ENCODE peak calls at places on chromosomes 5 and 9, in ten cellular contexts. One of them, this sample, is unnamed.

GRCh38 chr5:142814122-142814521 is 43.9 kb downstream of the ARHGAP26 start:
- DNase-seq in endothelial cell: no peak
- DNase-seq in foreskin fibroblast: no peak
- DNase-seq in RPMI7951: no peak
- DNase-seq in dorsolateral prefrontal cortex: no peak
- DNase-seq in HFFc6: no peak
- DNase-seq in stimulated activated CD4-positive, alpha-beta T cell treated with anti-CD3 and anti-CD28 coated beads, TNF-alpha, amount 100 ng/mL, for 4 hours: no peak
- DNase-seq in AG10803: no peak
- DNase-seq in globus pallidus: no peak
- DNase-seq in NCI-H748 treated with DMSO at 0.1 percent for 48 hours: no peak
- DNase-seq in this sample: no peak

GRCh38 chr9:124008307-124008854 is 3.2 kb upstream of the LHX2 start:
- DNase-seq in endothelial cell: peak
- DNase-seq in foreskin fibroblast: no peak
- DNase-seq in RPMI7951: no peak
- DNase-seq in dorsolateral prefrontal cortex: no peak
- DNase-seq in HFFc6: no peak
- DNase-seq in stimulated activated CD4-positive, alpha-beta T cell treated with anti-CD3 and anti-CD28 coated beads, TNF-alpha, amount 100 ng/mL, for 4 hours: no peak
- DNase-seq in AG10803: no peak
- DNase-seq in globus pallidus: no peak
- DNase-seq in NCI-H748 treated with DMSO at 0.1 percent for 48 hours: peak
- DNase-seq in this sample: no peak

GRCh38 chr5:105407190-105407589 is 1844.6 kb upstream of the NUDT12 start:
- DNase-seq in endothelial cell: no peak
- DNase-seq in foreskin fibroblast: no peak
- DNase-seq in RPMI7951: no peak
- DNase-seq in dorsolateral prefrontal cortex: no peak
- DNase-seq in HFFc6: no peak
- DNase-seq in stimulated activated CD4-positive, alpha-beta T cell treated with anti-CD3 and anti-CD28 coated beads, TNF-alpha, amount 100 ng/mL, for 4 hours: no peak
- DNase-seq in AG10803: no peak
- DNase-seq in globus pallidus: no peak
- DNase-seq in NCI-H748 treated with DMSO at 0.1 percent for 48 hours: no peak
- DNase-seq in this sample: no peak

GRCh38 chr9:134554750-134555655 is 86.6 kb upstream of the COL5A1 start:
- DNase-seq in endothelial cell: no peak
- DNase-seq in foreskin fibroblast: no peak
- DNase-seq in RPMI7951: peak
- DNase-seq in dorsolateral prefrontal cortex: no peak
- DNase-seq in HFFc6: no peak
- DNase-seq in stimulated activated CD4-positive, alpha-beta T cell treated with anti-CD3 and anti-CD28 coated beads, TNF-alpha, amount 100 ng/mL, for 4 hours: no peak
- DNase-seq in AG10803: peak
- DNase-seq in globus pallidus: no peak
- DNase-seq in NCI-H748 treated with DMSO at 0.1 percent for 48 hours: no peak
- DNase-seq in this sample: no peak

GRCh38 chr5:134592141-134592746 is 40.4 kb downstream of the SAR1B start:
- DNase-seq in endothelial cell: no peak
- DNase-seq in foreskin fibroblast: no peak
- DNase-seq in RPMI7951: no peak
- DNase-seq in dorsolateral prefrontal cortex: no peak
- DNase-seq in HFFc6: peak
- DNase-seq in stimulated activated CD4-positive, alpha-beta T cell treated with anti-CD3 and anti-CD28 coated beads, TNF-alpha, amount 100 ng/mL, for 4 hours: no peak
- DNase-seq in AG10803: peak
- DNase-seq in globus pallidus: no peak
- DNase-seq in NCI-H748 treated with DMSO at 0.1 percent for 48 hours: no peak
- DNase-seq in this sample: no peak

GRCh38 chr5:139294372-139295165 is 1.0 kb downstream of the MATR3 start:
- DNase-seq in endothelial cell: peak
- DNase-seq in foreskin fibroblast: peak
- DNase-seq in RPMI7951: peak
- DNase-seq in dorsolateral prefrontal cortex: peak
- DNase-seq in HFFc6: peak
- DNase-seq in stimulated activated CD4-positive, alpha-beta T cell treated with anti-CD3 and anti-CD28 coated beads, TNF-alpha, amount 100 ng/mL, for 4 hours: peak
- DNase-seq in AG10803: peak
- DNase-seq in globus pallidus: peak
- DNase-seq in NCI-H748 treated with DMSO at 0.1 percent for 48 hours: peak
- DNase-seq in this sample: peak

GRCh38 chr9:99000480-99001395 is 57.0 kb downstream of the COL15A1 start:
- DNase-seq in endothelial cell: peak
- DNase-seq in foreskin fibroblast: peak
- DNase-seq in RPMI7951: peak
- DNase-seq in dorsolateral prefrontal cortex: peak
- DNase-seq in HFFc6: peak
- DNase-seq in stimulated activated CD4-positive, alpha-beta T cell treated with anti-CD3 and anti-CD28 coated beads, TNF-alpha, amount 100 ng/mL, for 4 hours: no peak
- DNase-seq in AG10803: peak
- DNase-seq in globus pallidus: peak
- DNase-seq in NCI-H748 treated with DMSO at 0.1 percent for 48 hours: peak
- DNase-seq in this sample: peak

GRCh38 chr5:94517490-94518108 is 100.8 kb downstream of the KIAA0825 start:
- DNase-seq in endothelial cell: no peak
- DNase-seq in foreskin fibroblast: no peak
- DNase-seq in RPMI7951: no peak
- DNase-seq in dorsolateral prefrontal cortex: no peak
- DNase-seq in HFFc6: no peak
- DNase-seq in stimulated activated CD4-positive, alpha-beta T cell treated with anti-CD3 and anti-CD28 coated beads, TNF-alpha, amount 100 ng/mL, for 4 hours: no peak
- DNase-seq in AG10803: no peak
- DNase-seq in globus pallidus: no peak
- DNase-seq in NCI-H748 treated with DMSO at 0.1 percent for 48 hours: no peak
- DNase-seq in this sample: no peak

GRCh38 chr5:2581418-2581817 is 170.1 kb downstream of the IRX2 start:
- DNase-seq in endothelial cell: no peak
- DNase-seq in foreskin fibroblast: no peak
- DNase-seq in RPMI7951: no peak
- DNase-seq in dorsolateral prefrontal cortex: no peak
- DNase-seq in HFFc6: no peak
- DNase-seq in stimulated activated CD4-positive, alpha-beta T cell treated with anti-CD3 and anti-CD28 coated beads, TNF-alpha, amount 100 ng/mL, for 4 hours: no peak
- DNase-seq in AG10803: no peak
- DNase-seq in globus pallidus: no peak
- DNase-seq in NCI-H748 treated with DMSO at 0.1 percent for 48 hours: no peak
- DNase-seq in this sample: no peak

GRCh38 chr5:175678074-175678473 is 20.2 kb downstream of the HRH2 start:
- DNase-seq in endothelial cell: no peak
- DNase-seq in foreskin fibroblast: no peak
- DNase-seq in RPMI7951: no peak
- DNase-seq in dorsolateral prefrontal cortex: no peak
- DNase-seq in HFFc6: no peak
- DNase-seq in stimulated activated CD4-positive, alpha-beta T cell treated with anti-CD3 and anti-CD28 coated beads, TNF-alpha, amount 100 ng/mL, for 4 hours: no peak
- DNase-seq in AG10803: no peak
- DNase-seq in globus pallidus: no peak
- DNase-seq in NCI-H748 treated with DMSO at 0.1 percent for 48 hours: no peak
- DNase-seq in this sample: no peak

GRCh38 chr9:124038239-124038638 is 26.7 kb downstream of the LHX2 start:
- DNase-seq in endothelial cell: no peak
- DNase-seq in foreskin fibroblast: no peak
- DNase-seq in RPMI7951: no peak
- DNase-seq in dorsolateral prefrontal cortex: no peak
- DNase-seq in HFFc6: no peak
- DNase-seq in stimulated activated CD4-positive, alpha-beta T cell treated with anti-CD3 and anti-CD28 coated beads, TNF-alpha, amount 100 ng/mL, for 4 hours: no peak
- DNase-seq in AG10803: peak
- DNase-seq in globus pallidus: no peak
- DNase-seq in NCI-H748 treated with DMSO at 0.1 percent for 48 hours: no peak
- DNase-seq in this sample: peak

GRCh38 chr9:137502008-137502913 is 43.1 kb upstream of the NSMF start:
- DNase-seq in endothelial cell: peak
- DNase-seq in foreskin fibroblast: no peak
- DNase-seq in RPMI7951: peak
- DNase-seq in dorsolateral prefrontal cortex: no peak
- DNase-seq in HFFc6: no peak
- DNase-seq in stimulated activated CD4-positive, alpha-beta T cell treated with anti-CD3 and anti-CD28 coated beads, TNF-alpha, amount 100 ng/mL, for 4 hours: no peak
- DNase-seq in AG10803: no peak
- DNase-seq in globus pallidus: no peak
- DNase-seq in NCI-H748 treated with DMSO at 0.1 percent for 48 hours: peak
- DNase-seq in this sample: peak

GRCh38 chr5:95644351-95645042 is 2.1 kb upstream of the RFESD start:
- DNase-seq in endothelial cell: peak
- DNase-seq in foreskin fibroblast: peak
- DNase-seq in RPMI7951: peak
- DNase-seq in dorsolateral prefrontal cortex: peak
- DNase-seq in HFFc6: peak
- DNase-seq in stimulated activated CD4-positive, alpha-beta T cell treated with anti-CD3 and anti-CD28 coated beads, TNF-alpha, amount 100 ng/mL, for 4 hours: no peak
- DNase-seq in AG10803: peak
- DNase-seq in globus pallidus: peak
- DNase-seq in NCI-H748 treated with DMSO at 0.1 percent for 48 hours: peak
- DNase-seq in this sample: peak

GRCh38 chr9:15354713-15355112 is 47.7 kb upstream of the TTC39B start:
- DNase-seq in endothelial cell: no peak
- DNase-seq in foreskin fibroblast: no peak
- DNase-seq in RPMI7951: no peak
- DNase-seq in dorsolateral prefrontal cortex: no peak
- DNase-seq in HFFc6: no peak
- DNase-seq in stimulated activated CD4-positive, alpha-beta T cell treated with anti-CD3 and anti-CD28 coated beads, TNF-alpha, amount 100 ng/mL, for 4 hours: no peak
- DNase-seq in AG10803: no peak
- DNase-seq in globus pallidus: no peak
- DNase-seq in NCI-H748 treated with DMSO at 0.1 percent for 48 hours: no peak
- DNase-seq in this sample: no peak

GRCh38 chr5:2902186-2902585 is 150.7 kb upstream of the IRX2 start:
- DNase-seq in endothelial cell: no peak
- DNase-seq in foreskin fibroblast: no peak
- DNase-seq in RPMI7951: no peak
- DNase-seq in dorsolateral prefrontal cortex: no peak
- DNase-seq in HFFc6: no peak
- DNase-seq in stimulated activated CD4-positive, alpha-beta T cell treated with anti-CD3 and anti-CD28 coated beads, TNF-alpha, amount 100 ng/mL, for 4 hours: no peak
- DNase-seq in AG10803: no peak
- DNase-seq in globus pallidus: no peak
- DNase-seq in NCI-H748 treated with DMSO at 0.1 percent for 48 hours: no peak
- DNase-seq in this sample: no peak

GRCh38 chr9:116813029-116813295 is 125.9 kb downstream of the TRIM32 start:
- DNase-seq in endothelial cell: no peak
- DNase-seq in foreskin fibroblast: no peak
- DNase-seq in RPMI7951: no peak
- DNase-seq in dorsolateral prefrontal cortex: no peak
- DNase-seq in HFFc6: no peak
- DNase-seq in stimulated activated CD4-positive, alpha-beta T cell treated with anti-CD3 and anti-CD28 coated beads, TNF-alpha, amount 100 ng/mL, for 4 hours: no peak
- DNase-seq in AG10803: no peak
- DNase-seq in globus pallidus: no peak
- DNase-seq in NCI-H748 treated with DMSO at 0.1 percent for 48 hours: no peak
- DNase-seq in this sample: no peak

GRCh38 chr9:98575379-98576346 is 133.1 kb downstream of the GABBR2 start:
- DNase-seq in endothelial cell: no peak
- DNase-seq in foreskin fibroblast: no peak
- DNase-seq in RPMI7951: peak
- DNase-seq in dorsolateral prefrontal cortex: peak
- DNase-seq in HFFc6: peak
- DNase-seq in stimulated activated CD4-positive, alpha-beta T cell treated with anti-CD3 and anti-CD28 coated beads, TNF-alpha, amount 100 ng/mL, for 4 hours: no peak
- DNase-seq in AG10803: peak
- DNase-seq in globus pallidus: no peak
- DNase-seq in NCI-H748 treated with DMSO at 0.1 percent for 48 hours: no peak
- DNase-seq in this sample: no peak

GRCh38 chr9:80320480-80320879 is 748.7 kb downstream of the TLE4 start:
- DNase-seq in endothelial cell: no peak
- DNase-seq in foreskin fibroblast: no peak
- DNase-seq in RPMI7951: peak
- DNase-seq in dorsolateral prefrontal cortex: no peak
- DNase-seq in HFFc6: no peak
- DNase-seq in stimulated activated CD4-positive, alpha-beta T cell treated with anti-CD3 and anti-CD28 coated beads, TNF-alpha, amount 100 ng/mL, for 4 hours: no peak
- DNase-seq in AG10803: no peak
- DNase-seq in globus pallidus: no peak
- DNase-seq in NCI-H748 treated with DMSO at 0.1 percent for 48 hours: no peak
- DNase-seq in this sample: no peak

GRCh38 chr5:132363431-132364112 is 5.9 kb upstream of the SLC22A5 start:
- DNase-seq in endothelial cell: no peak
- DNase-seq in foreskin fibroblast: peak
- DNase-seq in RPMI7951: peak
- DNase-seq in dorsolateral prefrontal cortex: no peak
- DNase-seq in HFFc6: peak
- DNase-seq in stimulated activated CD4-positive, alpha-beta T cell treated with anti-CD3 and anti-CD28 coated beads, TNF-alpha, amount 100 ng/mL, for 4 hours: no peak
- DNase-seq in AG10803: peak
- DNase-seq in globus pallidus: no peak
- DNase-seq in NCI-H748 treated with DMSO at 0.1 percent for 48 hours: no peak
- DNase-seq in this sample: no peak

GRCh38 chr5:80216753-80217596 is 38.9 kb downstream of the SERINC5 start:
- DNase-seq in endothelial cell: no peak
- DNase-seq in foreskin fibroblast: no peak
- DNase-seq in RPMI7951: no peak
- DNase-seq in dorsolateral prefrontal cortex: peak
- DNase-seq in HFFc6: no peak
- DNase-seq in stimulated activated CD4-positive, alpha-beta T cell treated with anti-CD3 and anti-CD28 coated beads, TNF-alpha, amount 100 ng/mL, for 4 hours: no peak
- DNase-seq in AG10803: peak
- DNase-seq in globus pallidus: peak
- DNase-seq in NCI-H748 treated with DMSO at 0.1 percent for 48 hours: no peak
- DNase-seq in this sample: peak

GRCh38 chr9:133558191-133559126 is 24.0 kb downstream of the ADAMTSL2 start:
- DNase-seq in endothelial cell: peak
- DNase-seq in foreskin fibroblast: peak
- DNase-seq in RPMI7951: peak
- DNase-seq in dorsolateral prefrontal cortex: peak
- DNase-seq in HFFc6: peak
- DNase-seq in stimulated activated CD4-positive, alpha-beta T cell treated with anti-CD3 and anti-CD28 coated beads, TNF-alpha, amount 100 ng/mL, for 4 hours: no peak
- DNase-seq in AG10803: peak
- DNase-seq in globus pallidus: peak
- DNase-seq in NCI-H748 treated with DMSO at 0.1 percent for 48 hours: no peak
- DNase-seq in this sample: no peak

GRCh38 chr5:128905225-128906110 is 59.8 kb upstream of the SLC27A6 start:
- DNase-seq in endothelial cell: peak
- DNase-seq in foreskin fibroblast: peak
- DNase-seq in RPMI7951: peak
- DNase-seq in dorsolateral prefrontal cortex: peak
- DNase-seq in HFFc6: peak
- DNase-seq in stimulated activated CD4-positive, alpha-beta T cell treated with anti-CD3 and anti-CD28 coated beads, TNF-alpha, amount 100 ng/mL, for 4 hours: no peak
- DNase-seq in AG10803: peak
- DNase-seq in globus pallidus: peak
- DNase-seq in NCI-H748 treated with DMSO at 0.1 percent for 48 hours: peak
- DNase-seq in this sample: peak

GRCh38 chr5:43019615-43020293 is 20.4 kb downstream of the ANXA2R start:
- DNase-seq in endothelial cell: peak
- DNase-seq in foreskin fibroblast: no peak
- DNase-seq in RPMI7951: peak
- DNase-seq in dorsolateral prefrontal cortex: no peak
- DNase-seq in HFFc6: peak
- DNase-seq in stimulated activated CD4-positive, alpha-beta T cell treated with anti-CD3 and anti-CD28 coated beads, TNF-alpha, amount 100 ng/mL, for 4 hours: peak
- DNase-seq in AG10803: peak
- DNase-seq in globus pallidus: no peak
- DNase-seq in NCI-H748 treated with DMSO at 0.1 percent for 48 hours: peak
- DNase-seq in this sample: no peak

GRCh38 chr9:122106576-122106975 is 13.5 kb upstream of the TTLL11 start:
- DNase-seq in endothelial cell: no peak
- DNase-seq in foreskin fibroblast: no peak
- DNase-seq in RPMI7951: no peak
- DNase-seq in dorsolateral prefrontal cortex: no peak
- DNase-seq in HFFc6: no peak
- DNase-seq in stimulated activated CD4-positive, alpha-beta T cell treated with anti-CD3 and anti-CD28 coated beads, TNF-alpha, amount 100 ng/mL, for 4 hours: no peak
- DNase-seq in AG10803: no peak
- DNase-seq in globus pallidus: no peak
- DNase-seq in NCI-H748 treated with DMSO at 0.1 percent for 48 hours: no peak
- DNase-seq in this sample: no peak

GRCh38 chr9:107020040-107020530 is 157.1 kb downstream of the ZNF462 start:
- DNase-seq in endothelial cell: no peak
- DNase-seq in foreskin fibroblast: peak
- DNase-seq in RPMI7951: peak
- DNase-seq in dorsolateral prefrontal cortex: no peak
- DNase-seq in HFFc6: peak
- DNase-seq in stimulated activated CD4-positive, alpha-beta T cell treated with anti-CD3 and anti-CD28 coated beads, TNF-alpha, amount 100 ng/mL, for 4 hours: no peak
- DNase-seq in AG10803: peak
- DNase-seq in globus pallidus: no peak
- DNase-seq in NCI-H748 treated with DMSO at 0.1 percent for 48 hours: no peak
- DNase-seq in this sample: no peak

GRCh38 chr5:79727722-79728355 is 38.2 kb downstream of the CMYA5 start:
- DNase-seq in endothelial cell: no peak
- DNase-seq in foreskin fibroblast: no peak
- DNase-seq in RPMI7951: no peak
- DNase-seq in dorsolateral prefrontal cortex: no peak
- DNase-seq in HFFc6: no peak
- DNase-seq in stimulated activated CD4-positive, alpha-beta T cell treated with anti-CD3 and anti-CD28 coated beads, TNF-alpha, amount 100 ng/mL, for 4 hours: no peak
- DNase-seq in AG10803: peak
- DNase-seq in globus pallidus: no peak
- DNase-seq in NCI-H748 treated with DMSO at 0.1 percent for 48 hours: no peak
- DNase-seq in this sample: no peak

GRCh38 chr9:108162664-108163063 is 673.1 kb upstream of the KLF4 start:
- DNase-seq in endothelial cell: no peak
- DNase-seq in foreskin fibroblast: peak
- DNase-seq in RPMI7951: peak
- DNase-seq in dorsolateral prefrontal cortex: no peak
- DNase-seq in HFFc6: no peak
- DNase-seq in stimulated activated CD4-positive, alpha-beta T cell treated with anti-CD3 and anti-CD28 coated beads, TNF-alpha, amount 100 ng/mL, for 4 hours: no peak
- DNase-seq in AG10803: peak
- DNase-seq in globus pallidus: no peak
- DNase-seq in NCI-H748 treated with DMSO at 0.1 percent for 48 hours: no peak
- DNase-seq in this sample: no peak

GRCh38 chr5:65248896-65249295 is 232.8 kb downstream of the ADAMTS6 start:
- DNase-seq in endothelial cell: no peak
- DNase-seq in foreskin fibroblast: no peak
- DNase-seq in RPMI7951: no peak
- DNase-seq in dorsolateral prefrontal cortex: no peak
- DNase-seq in HFFc6: no peak
- DNase-seq in stimulated activated CD4-positive, alpha-beta T cell treated with anti-CD3 and anti-CD28 coated beads, TNF-alpha, amount 100 ng/mL, for 4 hours: no peak
- DNase-seq in AG10803: no peak
- DNase-seq in globus pallidus: no peak
- DNase-seq in NCI-H748 treated with DMSO at 0.1 percent for 48 hours: no peak
- DNase-seq in this sample: no peak

This sample was measured in testis.